ENCODE peak calls at places on chromosomes 1 and 21, in six cellular contexts. One of them, this sample, is unnamed.

GRCh38 chr1:178941261-178941689 is 70.4 kb upstream of the ANGPTL1 start:
- DNase-seq in lower leg skin: peak
- DNase-seq in mammary epithelial cell: no peak
- DNase-seq in RWPE1: no peak
- DNase-seq in prostate gland: no peak
- DNase-seq in psoas muscle: no peak
- DNase-seq in this sample: no peak

GRCh38 chr1:173302890-173303829 is 96.0 kb upstream of the TNFSF4 start:
- DNase-seq in lower leg skin: no peak
- DNase-seq in mammary epithelial cell: no peak
- DNase-seq in RWPE1: no peak
- DNase-seq in prostate gland: no peak
- DNase-seq in psoas muscle: no peak
- DNase-seq in this sample: no peak

GRCh38 chr21:41451753-41452676 is 26.0 kb downstream of the MX1 start:
- DNase-seq in lower leg skin: no peak
- DNase-seq in mammary epithelial cell: no peak
- DNase-seq in RWPE1: no peak
- DNase-seq in prostate gland: no peak
- DNase-seq in psoas muscle: no peak
- DNase-seq in this sample: no peak

GRCh38 chr1:91015358-91015780 is 6.5 kb downstream of the ZNF644 start:
- DNase-seq in lower leg skin: no peak
- DNase-seq in mammary epithelial cell: peak
- DNase-seq in RWPE1: peak
- DNase-seq in prostate gland: no peak
- DNase-seq in psoas muscle: no peak
- DNase-seq in this sample: no peak

GRCh38 chr1:20589331-20590312 is 725 bp downstream of the CDA start:
- DNase-seq in lower leg skin: no peak
- DNase-seq in mammary epithelial cell: no peak
- DNase-seq in RWPE1: no peak
- DNase-seq in prostate gland: no peak
- DNase-seq in psoas muscle: peak
- DNase-seq in this sample: no peak

GRCh38 chr1:13513885-13514546 is at the start of gene LRRC38:
- DNase-seq in lower leg skin: no peak
- DNase-seq in mammary epithelial cell: no peak
- DNase-seq in RWPE1: no peak
- DNase-seq in prostate gland: no peak
- DNase-seq in psoas muscle: peak
- DNase-seq in this sample: no peak

GRCh38 chr1:17369466-17369865 is 2.5 kb upstream of the PADI6 start:
- DNase-seq in lower leg skin: no peak
- DNase-seq in mammary epithelial cell: peak
- DNase-seq in RWPE1: peak
- DNase-seq in prostate gland: no peak
- DNase-seq in psoas muscle: no peak
- DNase-seq in this sample: no peak

GRCh38 chr1:108792420-108792819 is 45.9 kb downstream of the STXBP3 start:
- DNase-seq in lower leg skin: no peak
- DNase-seq in mammary epithelial cell: no peak
- DNase-seq in RWPE1: no peak
- DNase-seq in prostate gland: no peak
- DNase-seq in psoas muscle: no peak
- DNase-seq in this sample: no peak

GRCh38 chr1:192759104-192759503 is 49.7 kb upstream of the RGS2 start:
- DNase-seq in lower leg skin: no peak
- DNase-seq in mammary epithelial cell: no peak
- DNase-seq in RWPE1: no peak
- DNase-seq in prostate gland: no peak
- DNase-seq in psoas muscle: no peak
- DNase-seq in this sample: no peak

GRCh38 chr1:6515771-6516170 is 24.3 kb upstream of the PLEKHG5 start:
- DNase-seq in lower leg skin: no peak
- DNase-seq in mammary epithelial cell: no peak
- DNase-seq in RWPE1: no peak
- DNase-seq in prostate gland: no peak
- DNase-seq in psoas muscle: no peak
- DNase-seq in this sample: no peak

GRCh38 chr21:35556536-35556935 is 503.8 kb downstream of the SETD4 start:
- DNase-seq in lower leg skin: no peak
- DNase-seq in mammary epithelial cell: no peak
- DNase-seq in RWPE1: no peak
- DNase-seq in prostate gland: no peak
- DNase-seq in psoas muscle: no peak
- DNase-seq in this sample: no peak

GRCh38 chr1:150150511-150151021 is 850 bp downstream of the PLEKHO1 start:
- DNase-seq in lower leg skin: no peak
- DNase-seq in mammary epithelial cell: peak
- DNase-seq in RWPE1: no peak
- DNase-seq in prostate gland: no peak
- DNase-seq in psoas muscle: peak
- DNase-seq in this sample: no peak

GRCh38 chr1:27116697-27117096 is 38.2 kb downstream of the SLC9A1 start:
- DNase-seq in lower leg skin: no peak
- DNase-seq in mammary epithelial cell: no peak
- DNase-seq in RWPE1: no peak
- DNase-seq in prostate gland: no peak
- DNase-seq in psoas muscle: no peak
- DNase-seq in this sample: no peak

GRCh38 chr1:20345419-20345818 is 54.7 kb downstream of the VWA5B1 start:
- DNase-seq in lower leg skin: no peak
- DNase-seq in mammary epithelial cell: no peak
- DNase-seq in RWPE1: no peak
- DNase-seq in prostate gland: no peak
- DNase-seq in psoas muscle: no peak
- DNase-seq in this sample: no peak

GRCh38 chr1:93081716-93082115 is 2.6 kb downstream of the MTF2 start:
- DNase-seq in lower leg skin: no peak
- DNase-seq in mammary epithelial cell: peak
- DNase-seq in RWPE1: peak
- DNase-seq in prostate gland: no peak
- DNase-seq in psoas muscle: no peak
- DNase-seq in this sample: no peak

GRCh38 chr1:84141177-84142003 is 2.7 kb upstream of the PRKACB start:
- DNase-seq in lower leg skin: no peak
- DNase-seq in mammary epithelial cell: no peak
- DNase-seq in RWPE1: peak
- DNase-seq in prostate gland: no peak
- DNase-seq in psoas muscle: no peak
- DNase-seq in this sample: no peak
- TF ChIP-seq CTCF in lower leg skin: no peak
- TF ChIP-seq CTCF in mammary epithelial cell: peak
- TF ChIP-seq CTCF in RWPE1: peak
- TF ChIP-seq CTCF in prostate gland: peak
- TF ChIP-seq CTCF in psoas muscle: peak
- TF ChIP-seq CTCF in this sample: peak

DNA sequence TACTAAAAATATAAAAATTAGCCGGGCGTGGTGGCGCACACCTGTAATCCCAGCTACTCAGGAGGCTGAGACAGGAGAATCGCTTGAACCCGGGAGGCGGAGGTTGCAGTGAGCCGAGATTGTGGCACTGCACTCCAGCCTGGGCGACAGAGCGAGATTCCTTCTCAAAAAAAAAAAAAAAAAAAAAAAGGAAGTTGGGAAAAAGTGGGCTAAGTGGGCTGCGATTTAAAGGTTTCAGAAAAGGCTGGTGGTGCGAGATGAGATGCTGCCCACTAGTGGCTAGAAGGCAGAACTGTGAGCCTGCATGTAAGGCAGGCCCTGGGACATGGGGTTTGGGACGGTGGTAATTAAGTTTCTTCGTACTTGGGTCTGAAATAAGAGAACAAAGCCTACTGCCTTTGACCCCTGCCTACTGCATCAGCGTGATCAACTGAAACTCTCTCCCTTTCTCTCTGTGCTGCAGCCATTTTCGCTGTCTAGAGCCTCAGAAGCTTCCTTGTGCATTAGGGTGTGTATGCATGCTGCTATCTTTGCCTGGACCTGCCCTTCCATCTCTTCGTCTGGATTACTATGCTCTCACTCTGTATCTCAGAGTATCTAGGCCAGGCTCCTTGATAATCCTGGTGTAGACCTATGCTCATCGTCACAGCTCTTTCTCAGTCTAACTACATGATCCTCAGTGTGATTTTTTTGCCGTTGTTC is 12.4 kb downstream of the FMOD start:
- DNase-seq in lower leg skin: no peak
- DNase-seq in mammary epithelial cell: peak
- DNase-seq in RWPE1: peak
- DNase-seq in prostate gland: peak
- DNase-seq in psoas muscle: peak
- DNase-seq in this sample: no peak
- TF ChIP-seq CTCF in lower leg skin: no peak
- TF ChIP-seq CTCF in mammary epithelial cell: peak
- TF ChIP-seq CTCF in RWPE1: peak
- TF ChIP-seq CTCF in prostate gland: peak
- TF ChIP-seq CTCF in psoas muscle: peak
- TF ChIP-seq CTCF in this sample: peak

GRCh38 chr1:228139931-228140723 is at the start of gene GUK1:
- DNase-seq in lower leg skin: peak
- DNase-seq in mammary epithelial cell: peak
- DNase-seq in RWPE1: peak
- DNase-seq in prostate gland: peak
- DNase-seq in psoas muscle: peak
- DNase-seq in this sample: peak
- TF ChIP-seq CTCF in lower leg skin: no peak
- TF ChIP-seq CTCF in mammary epithelial cell: no peak
- TF ChIP-seq CTCF in RWPE1: no peak
- TF ChIP-seq CTCF in prostate gland: peak
- TF ChIP-seq CTCF in psoas muscle: no peak
- TF ChIP-seq CTCF in this sample: peak

GRCh38 chr1:205375816-205376545 is 19.3 kb upstream of the KLHDC8A start:
- DNase-seq in lower leg skin: no peak
- DNase-seq in mammary epithelial cell: peak
- DNase-seq in RWPE1: peak
- DNase-seq in prostate gland: peak
- DNase-seq in psoas muscle: no peak
- DNase-seq in this sample: no peak
- TF ChIP-seq CTCF in lower leg skin: no peak
- TF ChIP-seq CTCF in mammary epithelial cell: no peak
- TF ChIP-seq CTCF in RWPE1: no peak
- TF ChIP-seq CTCF in prostate gland: no peak
- TF ChIP-seq CTCF in psoas muscle: no peak
- TF ChIP-seq CTCF in this sample: peak

GRCh38 chr1:156844638-156845037 is 14.3 kb downstream of the INSRR start:
- DNase-seq in lower leg skin: no peak
- DNase-seq in mammary epithelial cell: no peak
- DNase-seq in RWPE1: no peak
- DNase-seq in prostate gland: no peak
- DNase-seq in psoas muscle: no peak
- DNase-seq in this sample: no peak
- TF ChIP-seq CTCF in lower leg skin: no peak
- TF ChIP-seq CTCF in mammary epithelial cell: no peak
- TF ChIP-seq CTCF in RWPE1: no peak
- TF ChIP-seq CTCF in prostate gland: no peak
- TF ChIP-seq CTCF in psoas muscle: no peak
- TF ChIP-seq CTCF in this sample: no peak

DNA sequence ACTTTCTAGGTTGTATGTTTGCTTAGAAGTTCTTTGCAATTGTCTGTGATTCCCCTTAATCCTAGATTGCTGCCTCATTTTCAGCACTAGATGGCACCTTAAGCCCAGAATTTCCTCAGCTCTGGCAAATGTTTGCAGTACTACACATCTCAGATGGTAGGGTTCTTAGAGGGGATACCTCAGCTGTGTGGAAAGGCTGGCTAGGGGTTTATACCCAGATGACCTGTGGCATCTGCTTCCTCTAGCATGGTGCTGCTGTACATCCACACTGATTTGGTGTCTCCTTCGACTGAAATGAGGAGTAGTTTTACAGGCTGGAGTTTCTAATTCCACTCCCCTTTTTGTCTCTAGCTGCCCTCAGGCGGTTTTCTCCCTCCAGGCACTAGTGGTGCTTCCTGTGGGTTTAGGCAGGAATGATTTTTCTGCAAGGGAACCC is 23.5 kb downstream of the ASB17 start:
- DNase-seq in lower leg skin: no peak
- DNase-seq in mammary epithelial cell: peak
- DNase-seq in RWPE1: peak
- DNase-seq in prostate gland: no peak
- DNase-seq in psoas muscle: no peak
- DNase-seq in this sample: no peak
- TF ChIP-seq CTCF in lower leg skin: no peak
- TF ChIP-seq CTCF in mammary epithelial cell: peak
- TF ChIP-seq CTCF in RWPE1: peak
- TF ChIP-seq CTCF in prostate gland: no peak
- TF ChIP-seq CTCF in psoas muscle: no peak
- TF ChIP-seq CTCF in this sample: peak

GRCh38 chr1:117122297-117123025 is 912 bp upstream of the TRIM45 start:
- DNase-seq in lower leg skin: no peak
- DNase-seq in mammary epithelial cell: no peak
- DNase-seq in RWPE1: no peak
- DNase-seq in prostate gland: no peak
- DNase-seq in psoas muscle: no peak
- DNase-seq in this sample: no peak
- TF ChIP-seq CTCF in lower leg skin: no peak
- TF ChIP-seq CTCF in mammary epithelial cell: no peak
- TF ChIP-seq CTCF in RWPE1: peak
- TF ChIP-seq CTCF in prostate gland: no peak
- TF ChIP-seq CTCF in psoas muscle: no peak
- TF ChIP-seq CTCF in this sample: peak

GRCh38 chr1:157403203-157403602 is 149.1 kb downstream of the FCRL5 start:
- DNase-seq in lower leg skin: no peak
- DNase-seq in mammary epithelial cell: peak
- DNase-seq in RWPE1: peak
- DNase-seq in prostate gland: no peak
- DNase-seq in psoas muscle: no peak
- DNase-seq in this sample: no peak

GRCh38 chr1:157399343-157399983 is 152.9 kb downstream of the FCRL5 start:
- DNase-seq in lower leg skin: no peak
- DNase-seq in mammary epithelial cell: no peak
- DNase-seq in RWPE1: no peak
- DNase-seq in prostate gland: no peak
- DNase-seq in psoas muscle: no peak
- DNase-seq in this sample: no peak

GRCh38 chr1:157400766-157401165 is 151.5 kb downstream of the FCRL5 start:
- DNase-seq in lower leg skin: no peak
- DNase-seq in mammary epithelial cell: no peak
- DNase-seq in RWPE1: no peak
- DNase-seq in prostate gland: no peak
- DNase-seq in psoas muscle: no peak
- DNase-seq in this sample: no peak

GRCh38 chr1:157403608-157404007 is 148.7 kb downstream of the FCRL5 start:
- DNase-seq in lower leg skin: no peak
- DNase-seq in mammary epithelial cell: no peak
- DNase-seq in RWPE1: no peak
- DNase-seq in prostate gland: no peak
- DNase-seq in psoas muscle: no peak
- DNase-seq in this sample: no peak

GRCh38 chr1:157399984-157400382 is 152.3 kb downstream of the FCRL5 start:
- DNase-seq in lower leg skin: no peak
- DNase-seq in mammary epithelial cell: no peak
- DNase-seq in RWPE1: no peak
- DNase-seq in prostate gland: no peak
- DNase-seq in psoas muscle: no peak
- DNase-seq in this sample: no peak
- TF ChIP-seq CTCF in lower leg skin: no peak
- TF ChIP-seq CTCF in mammary epithelial cell: no peak
- TF ChIP-seq CTCF in RWPE1: no peak
- TF ChIP-seq CTCF in prostate gland: no peak
- TF ChIP-seq CTCF in psoas muscle: no peak
- TF ChIP-seq CTCF in this sample: no peak

This sample was measured in chondrocyte.